ENCODE peak calls at places on chromosomes 3 and 15, in four cellular contexts. N is HepG2, Y is WTC11, K is K562. X is an unnamed sample.
A peak's percentile ranks its signal among the peaks of the same experiment; 100 is the strongest.

GRCh38 chr15:90479656-90480055 is 50.1 kb upstream of the CRTC3 start:
- DNase-seq in N (no peak), Y (no peak), K (no peak), X (no peak)

GRCh38 chr3:132083583-132084372 is 49.0 kb upstream of the CPNE4 start:
- DNase-seq in N (no peak), Y (no peak), K (no peak), X (peak; percentile 95)

GRCh38 chr3:119675188-119675874 is 1.9 kb downstream of the COX17 start:
- DNase-seq in N (no peak), Y (no peak), K (no peak), X (no peak)

GRCh38 chr15:37087050-37087691 is 13.2 kb downstream of the MEIS2 start:
- DNase-seq in N (no peak), Y (no peak), K (no peak), X (no peak)

GRCh38 chr3:77541203-77541922 is 501.5 kb downstream of the ROBO2 start:
- DNase-seq in N (no peak), Y (no peak), K (no peak), X (no peak)

GRCh38 chr15:61500951-61501350 is 271.8 kb upstream of the RORA start:
- DNase-seq in N (no peak), Y (no peak), K (no peak), X (no peak)

GRCh38 chr3:30644615-30645014 is 38.2 kb downstream of the TGFBR2 start:
- DNase-seq in N (no peak), Y (no peak), K (no peak), X (no peak)

GRCh38 chr15:95843241-95843851 is 487.2 kb upstream of the NR2F2 start:
- DNase-seq in N (no peak), Y (no peak), K (peak; percentile 24), X (no peak)

GRCh38 chr3:185820973-185821758 is 3.7 kb downstream of the IGF2BP2 start:
- DNase-seq in N (peak; percentile 53), Y (no peak), K (no peak), X (peak; percentile 47)

GRCh38 chr3:141049681-141050080 is 1.5 kb upstream of the SPSB4 start:
- DNase-seq in N (no peak), Y (peak; percentile 46), K (peak; percentile 34), X (peak; percentile 18)

GRCh38 chr3:56929809-56930615 is 128.3 kb upstream of the ARHGEF3 start:
- DNase-seq in N (no peak), Y (peak; percentile 18), K (no peak), X (no peak)

GRCh38 chr15:58134886-58135285 is 3.3 kb upstream of the AQP9 start:
- DNase-seq in N (no peak), Y (no peak), K (no peak), X (no peak)

GRCh38 chr15:67701669-67702068 is 123.6 kb upstream of the SKOR1 start:
- DNase-seq in N (no peak), Y (no peak), K (no peak), X (no peak)

GRCh38 chr3:179234244-179234643 is 16.7 kb downstream of the KCNMB3 start:
- DNase-seq in N (no peak), Y (no peak), K (no peak), X (no peak)

GRCh38 chr15:43920815-43921214 is 94.0 kb downstream of the WDR76 start:
- DNase-seq in N (no peak), Y (peak; percentile 17), K (no peak), X (no peak)

GRCh38 chr3:57080171-57080570 is 19.7 kb downstream of the SPATA12 start:
- DNase-seq in N (no peak), Y (no peak), K (no peak), X (no peak)

GRCh38 chr3:44130249-44130648 is 111.4 kb upstream of the TOPAZ1 start:
- DNase-seq in N (no peak), Y (no peak), K (no peak), X (no peak)

GRCh38 chr3:59364471-59364870 is 314.6 kb upstream of the CFAP20DC start:
- DNase-seq in N (no peak), Y (no peak), K (no peak), X (no peak)

GRCh38 chr15:36614016-36614415 is 34.6 kb downstream of the CDIN1 start:
- DNase-seq in N (peak; percentile 7), Y (peak; percentile 12), K (no peak), X (no peak)

DNA sequence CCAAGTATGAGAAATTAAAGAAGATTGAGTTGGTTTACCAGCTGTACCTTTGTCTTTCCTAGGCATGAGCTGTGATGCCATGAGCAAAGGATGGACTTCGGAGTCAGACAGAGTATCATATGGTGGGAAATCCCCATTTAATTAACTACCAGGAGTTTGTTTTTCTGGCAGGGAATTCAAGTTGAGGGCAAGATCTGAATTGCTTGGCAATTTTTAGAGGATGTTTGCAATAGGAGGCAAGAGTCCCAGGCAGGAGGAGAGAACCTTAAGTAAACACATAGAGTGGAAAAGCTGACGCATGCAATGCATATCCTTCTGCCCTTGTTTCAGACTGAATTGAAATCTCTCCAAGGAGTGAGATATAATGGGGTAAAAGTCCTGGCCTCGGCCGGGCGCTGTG is 569.7 kb upstream of the MDFIC2 start:
- DNase-seq in N (no peak), Y (no peak), K (no peak), X (peak; percentile 7)
- TF ChIP-seq NR3C1 in N (no peak), Y (no peak), K (no peak), X (no peak)

GRCh38 chr3:122355612-122356011 is 27.4 kb downstream of the MIX23 start:
- DNase-seq in N (no peak), Y (no peak), K (peak; percentile 41), X (no peak)

GRCh38 chr3:122358633-122359032 is 24.4 kb downstream of the MIX23 start:
- DNase-seq in N (no peak), Y (no peak), K (no peak), X (no peak)

GRCh38 chr3:122357828-122358617 is 25.0 kb downstream of the MIX23 start:
- DNase-seq in N (no peak), Y (no peak), K (no peak), X (no peak)

GRCh38 chr3:122353901-122354401 is 28.9 kb downstream of the CSTA start:
- DNase-seq in N (no peak), Y (no peak), K (no peak), X (no peak)

DNA sequence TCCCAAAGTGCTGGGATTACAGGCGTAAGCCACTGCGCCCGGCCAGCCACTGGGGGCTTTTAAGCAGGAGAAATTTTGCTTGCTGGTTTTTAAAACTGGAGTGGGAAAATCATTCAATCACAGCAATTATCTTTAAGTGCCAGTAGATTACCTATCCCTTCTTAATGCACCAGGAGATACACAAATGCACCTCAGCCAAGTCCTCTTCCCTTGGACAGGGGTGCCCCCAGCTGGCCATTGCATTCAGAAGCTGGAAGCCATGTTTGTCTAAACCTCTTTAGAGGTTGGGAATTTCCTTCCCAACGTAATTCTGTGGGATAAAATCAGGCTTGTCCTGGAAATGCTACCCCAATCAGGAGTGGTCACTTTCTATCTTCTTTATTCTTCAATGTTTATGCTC is 26.6 kb downstream of the MIX23 start:
- DNase-seq in N (peak; percentile 57), Y (peak; percentile 58), K (peak; percentile 39), X (peak; percentile 66)
- TF ChIP-seq NR3C1 in N (no peak), Y (no peak), K (no peak), X (no peak)

GRCh38 chr15:45184562-45185041 is 3.2 kb downstream of the SHF start:
- DNase-seq in N (no peak), Y (no peak), K (no peak), X (no peak)
- TF ChIP-seq NR3C1 in N (no peak), Y (no peak), K (no peak), X (no peak)

DNA sequence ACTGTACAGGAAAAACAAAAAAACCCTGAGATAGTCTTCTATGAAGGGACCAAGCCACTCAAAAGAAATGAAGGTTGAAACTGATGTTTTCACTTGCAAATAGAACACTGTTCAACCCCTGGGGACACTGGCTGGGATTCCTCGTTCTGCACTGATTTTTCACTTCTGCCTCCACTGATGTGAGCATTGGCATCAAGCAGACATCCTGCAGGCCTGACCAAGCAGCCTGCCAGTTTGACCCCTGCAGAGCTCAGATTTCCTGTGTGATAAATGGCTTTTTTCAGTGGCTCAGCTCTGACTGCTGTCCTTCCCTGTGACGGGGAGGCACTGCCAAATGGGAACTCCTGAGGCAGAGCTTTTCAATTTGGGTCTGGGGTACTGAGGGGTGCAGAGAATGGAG is 50.0 kb downstream of the RASGRP1 start:
- DNase-seq in N (no peak), Y (no peak), K (no peak), X (no peak)
- TF ChIP-seq NR3C1 in N (no peak), Y (no peak), K (no peak), X (no peak)

DNA sequence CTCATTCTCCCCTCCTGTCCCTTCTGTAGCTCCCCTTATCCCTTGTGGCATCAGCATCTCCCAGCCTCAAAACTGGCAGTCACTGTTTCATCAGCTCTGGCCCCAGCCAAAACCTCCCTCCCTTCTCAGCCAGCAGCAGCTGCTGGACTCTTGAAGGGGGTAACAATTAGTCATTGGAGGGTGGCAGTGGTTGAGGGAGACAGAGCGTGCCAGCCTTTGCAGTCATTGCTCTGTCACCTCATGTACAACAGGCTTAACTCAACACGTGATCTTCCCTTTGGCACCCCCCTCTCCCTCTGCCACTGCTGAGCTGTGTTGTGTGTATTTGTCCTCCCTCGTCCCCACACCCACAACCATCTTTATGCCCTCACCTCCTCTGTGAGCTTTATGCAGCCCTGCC is 28.2 kb downstream of the RBP2 start:
- DNase-seq in N (no peak), Y (no peak), K (no peak), X (no peak)
- TF ChIP-seq NR3C1 in N (no peak), Y (no peak), K (no peak), X (no peak)

GRCh38 chr3:17672506-17672905 is 69.9 kb downstream of the TBC1D5 start:
- DNase-seq in N (no peak), Y (no peak), K (no peak), X (no peak)
- TF ChIP-seq NR3C1 in N (no peak), Y (no peak), K (no peak), X (no peak)

GRCh38 chr15:28955686-28956421 is 70.1 kb downstream of the APBA2 start:
- DNase-seq in N (no peak), Y (no peak), K (peak; percentile 54), X (no peak)

GRCh38 chr15:28956491-28956890 is 70.7 kb downstream of the APBA2 start:
- DNase-seq in N (no peak), Y (no peak), K (no peak), X (no peak)

GRCh38 chr15:28953573-28954195 is 67.9 kb downstream of the APBA2 start:
- DNase-seq in N (no peak), Y (no peak), K (no peak), X (no peak)

GRCh38 chr15:28954466-28955159 is 68.8 kb downstream of the APBA2 start:
- DNase-seq in N (no peak), Y (no peak), K (no peak), X (no peak)

GRCh38 chr15:28955160-28955502 is 69.4 kb downstream of the APBA2 start:
- DNase-seq in N (no peak), Y (no peak), K (peak; percentile 66), X (no peak)
- TF ChIP-seq NR3C1 in N (no peak), Y (no peak), K (no peak), X (no peak)

X was measured in A549.